ENCODE peak calls at places on chromosomes 6 and 20, in four cellular contexts. F is Panc1, J is K562, X is HepG2. Z is an unnamed sample.

GRCh38 chr6:126040826-126041225 is 54.5 kb downstream of the TRMT11 start:
- DNase-seq in F (peak; percentile 47), J (no peak), X (peak; percentile 24), Z (no peak)

GRCh38 chr20:47927944-47928343 is 142.7 kb upstream of the SULF2 start:
- DNase-seq in F (no peak), J (no peak), X (no peak), Z (no peak)

GRCh38 chr6:69294407-69294806 is 502.4 kb downstream of the LMBRD1 start:
- DNase-seq in F (no peak), J (no peak), X (no peak), Z (no peak)

GRCh38 chr20:33685328-33686007 is 717 bp downstream of the E2F1 start:
- DNase-seq in F (no peak), J (peak; percentile 93), X (peak; percentile 71), Z (no peak)

GRCh38 chr6:5457036-5457435 is 195.7 kb downstream of the FARS2 start:
- DNase-seq in F (no peak), J (no peak), X (no peak), Z (no peak)

GRCh38 chr6:169850746-169851145 is 99.3 kb downstream of the ERMARD start:
- DNase-seq in F (no peak), J (no peak), X (no peak), Z (no peak)

GRCh38 chr6:166415833-166416347 is 33.1 kb upstream of the MPC1 start:
- DNase-seq in F (no peak), J (no peak), X (no peak), Z (no peak)

GRCh38 chr6:33592595-33593413 is 12.7 kb upstream of the BAK1 start:
- DNase-seq in F (no peak), J (peak; percentile 58), X (no peak), Z (no peak)

GRCh38 chr6:136012198-136012884 is 160.8 kb downstream of the PDE7B start:
- DNase-seq in F (no peak), J (no peak), X (no peak), Z (no peak)

GRCh38 chr6:31952140-31952805 is 6.4 kb downstream of the CFB start:
- DNase-seq in F (no peak), J (peak; percentile 78), X (peak; percentile 71), Z (no peak)

GRCh38 chr6:97978855-97979271 is 695.8 kb upstream of the MMS22L start:
- DNase-seq in F (no peak), J (no peak), X (peak; percentile 25), Z (peak; percentile 32)

GRCh38 chr20:52524865-52525264 is 333.3 kb upstream of the ZFP64 start:
- DNase-seq in F (no peak), J (no peak), X (no peak), Z (no peak)

GRCh38 chr20:16292227-16292626 is 281.0 kb downstream of the KIF16B start:
- DNase-seq in F (no peak), J (no peak), X (no peak), Z (no peak)

GRCh38 chr20:10487354-10488115 is 52.4 kb downstream of the SLX4IP start:
- DNase-seq in F (no peak), J (no peak), X (no peak), Z (no peak)

GRCh38 chr6:20319520-20320357 is 81.9 kb upstream of the E2F3 start:
- DNase-seq in F (no peak), J (no peak), X (no peak), Z (no peak)

GRCh38 chr20:36314734-36315544 is 8.8 kb downstream of the DLGAP4 start:
- DNase-seq in F (no peak), J (no peak), X (peak; percentile 28), Z (no peak)

GRCh38 chr20:47139934-47140333 is 216.6 kb downstream of the ZMYND8 start:
- DNase-seq in F (no peak), J (no peak), X (peak; percentile 38), Z (no peak)

GRCh38 chr6:33271608-33272357 is at the start of the genes RPS18 and VPS52:
- DNase-seq in F (peak; percentile 93), J (peak; percentile 89), X (peak; percentile 100), Z (peak; percentile 99)

GRCh38 chr6:5333653-5334052 is 72.3 kb downstream of the FARS2 start:
- DNase-seq in F (no peak), J (no peak), X (peak; percentile 57), Z (no peak)

GRCh38 chr6:89987140-89987539 is 92.9 kb downstream of the GJA10 start:
- DNase-seq in F (no peak), J (no peak), X (no peak), Z (no peak)

GRCh38 chr6:20246107-20246506 is 33.8 kb upstream of the MBOAT1 start:
- DNase-seq in F (no peak), J (no peak), X (no peak), Z (no peak)

GRCh38 chr6:23179994-23180393 is 610.6 kb downstream of the HDGFL1 start:
- DNase-seq in F (no peak), J (no peak), X (no peak), Z (no peak)

DNA sequence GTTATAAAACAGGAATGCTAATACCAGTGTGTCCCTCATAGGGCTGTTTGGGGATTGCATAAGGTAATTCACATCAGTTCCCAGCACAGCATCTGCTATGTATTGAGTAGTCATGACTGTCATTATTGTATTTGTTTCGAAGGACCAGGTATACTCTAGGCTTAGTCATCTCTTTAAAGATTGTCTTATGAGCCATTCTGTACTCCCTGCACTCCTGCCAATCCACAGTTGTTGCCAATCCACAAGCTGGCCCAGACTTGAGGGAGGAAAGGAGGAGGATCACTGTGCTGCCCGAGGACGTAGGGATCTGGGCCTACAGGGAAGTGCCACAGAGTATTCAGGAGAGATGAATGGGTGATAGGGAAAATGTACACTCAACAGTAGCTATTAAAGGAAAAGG is 113.0 kb upstream of the TIAM2 start:
- DNase-seq in F (no peak), J (no peak), X (no peak), Z (no peak)
- TF ChIP-seq TCF7L2 in F (no peak), J (no peak), X (no peak), Z (no peak)

DNA sequence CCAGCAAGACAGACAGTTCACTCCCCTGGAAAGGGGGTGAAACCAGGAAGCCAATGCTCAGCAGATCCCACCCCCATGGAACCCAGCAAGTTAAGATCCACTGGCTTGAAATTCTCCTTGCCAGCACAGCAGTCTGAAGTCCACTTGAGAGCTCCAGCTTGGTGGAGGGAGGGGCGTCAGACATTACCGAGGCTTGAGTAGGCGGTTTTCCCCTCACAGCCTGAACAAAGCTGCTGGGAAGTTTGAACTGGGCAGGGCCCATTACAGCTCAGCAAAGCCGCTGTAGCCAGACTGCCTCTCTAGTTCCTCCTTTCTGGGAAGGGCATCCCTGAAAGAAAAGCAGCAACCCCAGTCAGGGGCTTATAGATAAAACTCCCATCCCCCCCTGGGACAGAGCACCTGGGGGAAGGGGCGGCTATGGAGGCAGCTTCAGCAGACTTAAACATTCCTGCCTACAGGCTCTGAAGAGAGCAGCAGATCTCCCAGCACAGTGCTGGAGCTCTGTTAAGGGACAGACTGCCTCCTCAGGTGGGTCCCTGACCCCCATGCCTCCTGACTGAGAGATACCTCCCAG is 325.3 kb downstream of the GJA1 start:
- DNase-seq in F (no peak), J (no peak), X (no peak), Z (no peak)
- TF ChIP-seq TCF7L2 in F (no peak), J (no peak), X (no peak), Z (no peak)

DNA sequence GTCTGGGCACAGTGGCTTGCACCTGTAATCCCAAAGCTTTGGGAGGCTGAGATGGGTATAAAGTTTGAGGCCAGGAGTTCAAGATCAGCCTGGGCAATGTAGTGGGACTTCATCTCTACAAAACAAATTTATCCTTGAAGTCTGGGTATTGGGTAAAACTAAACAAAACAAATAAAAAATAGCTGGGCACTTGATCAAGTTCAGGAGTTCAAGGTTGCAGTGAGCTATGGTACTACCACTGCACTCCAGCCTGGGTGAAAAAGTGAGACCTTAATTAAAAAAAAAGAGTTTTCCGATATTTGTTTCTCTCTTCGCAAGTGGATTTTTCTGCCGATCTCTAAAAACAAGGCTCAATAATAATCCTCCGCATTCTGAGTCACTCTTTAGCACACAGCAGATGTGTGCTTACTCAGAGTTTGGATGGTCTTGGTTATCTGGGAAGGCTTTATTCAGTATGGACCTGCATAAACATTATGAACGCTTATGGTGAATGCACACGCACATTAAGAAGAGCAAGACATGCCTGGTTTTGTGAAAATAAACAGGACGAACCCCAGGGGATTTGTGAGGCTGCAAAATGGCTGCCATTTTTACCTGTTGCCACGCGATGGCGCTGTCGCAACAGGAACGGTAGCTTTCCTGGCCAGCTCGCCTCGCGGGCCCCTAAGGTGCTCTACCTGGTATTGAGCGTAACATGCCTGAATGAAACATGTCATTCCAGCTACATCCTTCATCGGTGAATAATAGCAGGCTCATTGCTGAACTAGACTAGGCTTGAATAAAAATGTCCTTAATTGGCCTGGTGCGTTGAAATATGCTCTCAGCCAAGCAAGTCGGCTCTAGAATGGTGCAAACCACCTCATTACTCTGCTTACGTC is 6.0 kb downstream of the OPN5 start:
- DNase-seq in F (peak; percentile 51), J (peak; percentile 80), X (peak; percentile 59), Z (peak; percentile 58)
- TF ChIP-seq TCF7L2 in F (no peak), J (no peak), X (no peak), Z (no peak)

DNA sequence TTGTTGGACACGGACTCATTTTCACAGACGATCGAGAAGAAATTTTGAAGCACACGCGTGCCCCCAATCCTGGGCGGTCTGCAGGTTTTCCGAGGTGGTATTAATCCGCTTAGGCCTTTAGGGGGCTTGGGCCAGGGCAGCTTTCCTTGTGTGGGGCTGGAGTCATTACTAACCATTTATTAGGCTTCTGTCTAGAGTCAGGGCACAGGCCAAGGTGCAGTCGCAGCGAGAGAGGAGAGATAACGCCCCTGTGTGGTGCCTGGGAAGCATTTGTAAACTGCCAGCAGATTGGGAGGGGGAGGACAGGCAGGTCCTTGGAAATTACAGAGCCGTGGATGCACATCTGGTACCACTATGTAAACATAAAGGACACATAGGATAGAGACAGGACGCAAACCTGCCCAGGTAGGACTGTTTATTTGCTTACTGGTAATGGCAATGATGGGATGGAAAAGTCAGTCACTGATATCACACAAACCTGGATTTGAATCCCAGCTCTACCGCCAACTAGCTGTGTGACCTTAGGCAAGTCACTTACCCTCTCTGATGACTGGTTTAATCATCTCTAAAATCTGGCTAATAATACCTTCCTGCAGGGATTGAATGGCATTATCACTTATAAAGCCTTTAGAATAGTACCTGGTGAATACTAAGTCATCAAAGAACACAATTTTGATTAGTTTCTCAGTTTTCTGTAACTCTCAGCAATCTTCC is 76.4 kb downstream of the TMEM242 start:
- DNase-seq in F (no peak), J (no peak), X (no peak), Z (no peak)
- TF ChIP-seq TCF7L2 in F (no peak), J (no peak), X (no peak), Z (no peak)

GRCh38 chr6:27837636-27838512 is 74.3 kb downstream of the OR2B2 start:
- DNase-seq in F (peak; percentile 100), J (peak; percentile 85), X (peak; percentile 100), Z (peak; percentile 100)

GRCh38 chr6:27840572-27840971 is 71.6 kb downstream of the OR2B2 start:
- DNase-seq in F (no peak), J (no peak), X (no peak), Z (no peak)

GRCh38 chr6:27836080-27836782 is 76.0 kb downstream of the OR2B2 start:
- DNase-seq in F (no peak), J (no peak), X (no peak), Z (no peak)

GRCh38 chr6:27836783-27837635 is 75.2 kb downstream of the OR2B2 start:
- DNase-seq in F (peak; percentile 85), J (peak; percentile 51), X (peak; percentile 86), Z (peak; percentile 76)

GRCh38 chr6:27839303-27840081 is 72.7 kb downstream of the OR2B2 start:
- DNase-seq in F (peak; percentile 46), J (no peak), X (peak; percentile 59), Z (no peak)
- TF ChIP-seq TCF7L2 in F (no peak), J (no peak), X (no peak), Z (no peak)